ENCODE peak calls at places on chromosomes 12 and 14, in six cellular contexts. Q is SK-N-SH, L is Panc1, D is stomach, F is GM23338, M is esophagus muscularis mucosa. C is an unnamed sample.
A peak's percentile ranks its signal among the peaks of the same experiment; 100 is the strongest.

GRCh38 chr12:44154128-44154527 is 318.2 kb downstream of the TMEM117 start:
- DNase-seq in F (no peak), M (no peak), L (no peak), D (no peak), Q (no peak), C (no peak)

GRCh38 chr12:34348064-34348463 is 325.8 kb downstream of the ALG10 start:
- DNase-seq in D (no peak), M (no peak), Q (no peak), F (no peak), L (no peak), C (no peak)

GRCh38 chr14:19895282-19895681 is 20.3 kb downstream of the OR4K2 start:
- DNase-seq in M (no peak), Q (no peak), L (no peak), D (no peak), F (no peak), C (no peak)

GRCh38 chr12:66048218-66048842 is 82.2 kb downstream of the LLPH start:
- DNase-seq in F (no peak), D (no peak), M (no peak), Q (no peak), L (no peak), C (no peak)

GRCh38 chr14:72457641-72458040 is 436.3 kb downstream of the DPF3 start:
- DNase-seq in D (no peak), L (no peak), M (no peak), Q (no peak), F (no peak), C (no peak)

GRCh38 chr14:51167587-51168219 is 72.3 kb upstream of the TMX1 start:
- DNase-seq in D (no peak), M (no peak), Q (no peak), L (no peak), F (no peak), C (no peak)

GRCh38 chr12:91155990-91156389 is 26.6 kb downstream of the DCN start:
- DNase-seq in Q (no peak), F (peak; percentile 24), M (no peak), L (no peak), D (no peak), C (no peak)

GRCh38 chr12:63206908-63207307 is 55.9 kb upstream of the AVPR1A start:
- DNase-seq in Q (no peak), F (no peak), M (no peak), L (no peak), D (no peak), C (no peak)

GRCh38 chr12:123106640-123107359 is 44.1 kb downstream of the PITPNM2 start:
- DNase-seq in M (no peak), F (no peak), Q (no peak), D (no peak), L (no peak), C (no peak)

GRCh38 chr14:92581966-92582566 is 68.5 kb downstream of the RIN3 start:
- DNase-seq in D (no peak), F (no peak), Q (no peak), M (no peak), L (no peak), C (no peak)

GRCh38 chr14:76810525-76810924 is 2.2 kb downstream of the ANGEL1 start:
- DNase-seq in M (peak; percentile 21), F (no peak), L (no peak), D (no peak), Q (no peak), C (no peak)

GRCh38 chr12:91094036-91094660 is 17.1 kb downstream of the LUM start:
- DNase-seq in D (no peak), L (no peak), F (no peak), M (no peak), Q (no peak), C (no peak)

GRCh38 chr12:56315256-56315625 is 547 bp downstream of the CNPY2 start:
- DNase-seq in F (peak; percentile 35), Q (peak; percentile 37), L (no peak), D (no peak), M (no peak), C (no peak)

GRCh38 chr14:96584199-96584906 is 82.2 kb downstream of the PAPOLA start:
- DNase-seq in Q (peak; percentile 88), F (peak; percentile 90), M (peak; percentile 89), D (no peak), L (peak; percentile 13), C (no peak)

GRCh38 chr12:57237952-57238853 is 8.7 kb downstream of the SHMT2 start:
- DNase-seq in Q (peak; percentile 73), L (no peak), M (no peak), F (peak; percentile 74), D (no peak), C (no peak)

GRCh38 chr12:12376636-12377448 is 20.0 kb downstream of the BORCS5 start:
- DNase-seq in D (no peak), F (peak; percentile 92), Q (peak; percentile 66), L (peak; percentile 52), M (no peak), C (peak; percentile 50)

GRCh38 chr12:1289371-1290155 is 298.5 kb downstream of the ERC1 start:
- DNase-seq in F (no peak), D (no peak), L (no peak), Q (no peak), M (no peak), C (no peak)

GRCh38 chr12:6052940-6053329 is 71.5 kb downstream of the VWF start:
- DNase-seq in Q (no peak), F (no peak), M (no peak), L (no peak), D (no peak), C (no peak)

GRCh38 chr14:45198551-45198950 is 54.5 kb downstream of the MIS18BP1 start:
- DNase-seq in M (no peak), F (no peak), Q (no peak), L (no peak), D (no peak), C (peak; percentile 42)

GRCh38 chr14:32998433-32998832 is 59.8 kb downstream of the NPAS3 start:
- DNase-seq in L (no peak), D (no peak), Q (no peak), M (no peak), F (peak; percentile 69), C (no peak)

GRCh38 chr14:24406416-24406815 is 7.6 kb downstream of the NYNRIN start:
- DNase-seq in D (no peak), F (no peak), L (no peak), M (no peak), Q (no peak), C (no peak)

GRCh38 chr12:13631873-13632272 is 349.5 kb downstream of the GRIN2B start:
- DNase-seq in F (no peak), L (no peak), D (no peak), M (no peak), Q (no peak), C (no peak)

GRCh38 chr12:112321277-112321676 is 61.0 kb downstream of the HECTD4 start:
- DNase-seq in L (no peak), D (no peak), F (peak; percentile 33), M (no peak), Q (no peak), C (no peak)

GRCh38 chr12:94109154-94109553 is 39.2 kb upstream of the PLXNC1 start:
- DNase-seq in M (no peak), L (no peak), D (no peak), Q (no peak), F (no peak), C (no peak)

GRCh38 chr12:40016960-40017359 is 88.9 kb downstream of the SLC2A13 start:
- DNase-seq in F (no peak), Q (no peak), M (no peak), D (no peak), L (no peak), C (no peak)

DNA sequence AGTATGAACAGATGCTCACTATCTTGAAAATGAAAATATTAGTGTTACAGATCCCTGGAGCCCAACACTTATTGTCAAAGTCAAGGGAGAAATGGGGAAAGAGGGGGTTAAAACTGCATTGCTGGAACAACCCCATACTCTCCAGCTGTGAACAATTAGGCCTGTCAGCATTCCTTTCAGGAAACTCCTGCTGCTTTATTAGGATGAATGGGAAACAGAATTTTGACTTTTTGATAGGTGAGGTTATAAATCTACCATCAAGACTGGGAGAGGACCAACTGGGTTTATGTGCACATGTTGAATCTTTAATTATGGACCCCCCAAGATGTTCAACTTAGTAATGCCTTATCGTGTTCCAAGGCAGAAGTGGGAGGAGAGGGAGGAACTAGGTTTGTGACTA is 85.0 kb downstream of the TMTC1 start:
- DNase-seq in F (peak; percentile 54), M (no peak), Q (no peak), L (no peak), D (no peak), C (peak; percentile 52)
- H3K4me3 ChIP-seq in F (no peak overlapping the region), M (no peak overlapping the region), Q (no peak overlapping the region), L (no peak overlapping the region), D (no peak overlapping the region), C (no peak overlapping the region)

GRCh38 chr14:35366048-35366428 is 38.5 kb downstream of the NFKBIA start:
- DNase-seq in F (no peak), L (no peak), D (no peak), Q (no peak), M (no peak), C (no peak)
- TF ChIP-seq POLR2AphosphoS5 in F (no peak), L (no peak), D (no peak), Q (no peak), M (no peak), C (no peak)

GRCh38 chr12:95859947-95860850 is 1.4 kb downstream of the SNRPF start:
- DNase-seq in L (no peak), M (no peak), Q (no peak), F (no peak), D (no peak), C (no peak)
- H3K27ac ChIP-seq in L (peak overlapping the region; percentile 96), M (no peak overlapping the region), Q (no peak overlapping the region), F (no peak overlapping the region), D (no peak overlapping the region), C (no peak overlapping the region)

GRCh38 chr12:49547090-49547690 is 8.4 kb downstream of the KCNH3 start:
- DNase-seq in F (no peak), L (no peak), Q (peak; percentile 13), D (no peak), M (no peak), C (no peak)

GRCh38 chr12:49548481-49548821 is 9.6 kb downstream of the KCNH3 start:
- DNase-seq in Q (peak; percentile 27), D (no peak), F (no peak), M (no peak), L (no peak), C (no peak)

GRCh38 chr12:49550853-49551252 is 12.0 kb downstream of the KCNH3 start:
- DNase-seq in M (no peak), Q (peak; percentile 16), L (no peak), F (no peak), D (no peak), C (no peak)

GRCh38 chr12:49549735-49550710 is 11.2 kb downstream of the KCNH3 start:
- DNase-seq in D (no peak), M (no peak), F (no peak), Q (peak; percentile 20), L (no peak), C (no peak)

DNA sequence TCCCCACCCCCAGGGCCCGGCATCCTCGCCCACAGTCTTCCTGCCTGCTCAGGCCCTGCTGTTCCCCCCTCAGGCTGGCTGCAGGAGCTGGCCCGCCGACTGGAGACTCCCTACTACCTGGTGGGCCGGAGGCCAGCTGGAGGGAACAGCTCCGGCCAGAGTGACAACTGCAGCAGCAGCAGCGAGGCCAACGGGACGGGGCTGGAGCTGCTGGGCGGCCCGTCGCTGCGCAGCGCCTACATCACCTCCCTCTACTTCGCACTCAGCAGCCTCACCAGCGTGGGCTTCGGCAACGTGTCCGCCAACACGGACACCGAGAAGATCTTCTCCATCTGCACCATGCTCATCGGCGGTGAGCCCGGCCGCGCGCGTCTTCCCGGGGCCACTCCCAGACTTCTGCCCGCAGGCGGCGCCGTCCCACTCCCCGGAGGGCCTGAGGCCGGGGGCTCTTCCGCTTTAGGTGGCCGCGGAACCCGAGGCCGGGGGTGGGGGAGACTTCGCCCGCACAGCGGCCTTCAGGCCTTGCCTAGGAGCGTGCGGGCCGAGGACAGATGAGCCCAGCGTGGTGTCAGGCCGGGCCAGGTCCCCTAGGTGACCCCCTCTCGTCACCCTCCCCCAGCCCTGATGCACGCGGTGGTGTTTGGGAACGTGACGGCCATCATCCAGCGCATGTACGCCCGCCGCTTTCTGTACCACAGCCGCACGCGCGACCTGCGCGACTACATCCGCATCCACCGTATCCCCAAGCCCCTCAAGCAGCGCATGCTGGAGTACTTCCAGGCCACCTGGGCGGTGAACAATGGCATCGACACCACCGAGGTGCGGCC is 10.2 kb downstream of the KCNH3 start:
- DNase-seq in L (no peak), Q (peak; percentile 38), D (peak; percentile 39), M (no peak), F (peak; percentile 73), C (no peak)
- H3K4me3 ChIP-seq in L (no peak overlapping the region), Q (no peak overlapping the region), D (peak overlapping the region; percentile 34), M (peak overlapping the region; percentile 50), F (peak overlapping the region; percentile 64), C (no peak overlapping the region)